ENCODE peak calls at places on chromosomes 2 and 18, in eight cellular contexts. B, I, J, T, C, Q, O and V are unnamed samples.

GRCh38 chr18:58615150-58616132 is 13.4 kb downstream of the ALPK2 start:
- DNase-seq in T (no peak), J (no peak), Q (no peak), C (no peak), B (no peak), I (no peak), O (peak; percentile 39), V (no peak)

GRCh38 chr2:161422812-161423211 is 6.7 kb downstream of the TBR1 start:
- DNase-seq in I (no peak), O (no peak), C (no peak), B (no peak), J (no peak), T (no peak), Q (no peak), V (no peak)

GRCh38 chr2:202750778-202751427 is 116.1 kb downstream of the FAM117B start:
- DNase-seq in Q (no peak), O (no peak), B (no peak), T (no peak), I (no peak), C (no peak), J (no peak), V (no peak)

GRCh38 chr2:114762986-114763385 is 320.5 kb downstream of the DPP10 start:
- DNase-seq in B (peak; percentile 41), I (no peak), C (no peak), T (no peak), J (peak; percentile 64), Q (no peak), O (no peak), V (no peak)

GRCh38 chr2:8489221-8489620 is 192.6 kb upstream of the ID2 start:
- DNase-seq in J (no peak), Q (no peak), O (no peak), T (no peak), C (no peak), I (no peak), B (no peak), V (no peak)

GRCh38 chr18:24611075-24611474 is 150.6 kb downstream of the HRH4 start:
- DNase-seq in I (no peak), C (no peak), J (no peak), T (no peak), B (no peak), O (no peak), Q (no peak), V (peak; percentile 2)

GRCh38 chr18:48859311-48860275 is 91.2 kb downstream of the SMAD7 start:
- DNase-seq in Q (no peak), J (no peak), O (no peak), C (no peak), B (no peak), T (peak; percentile 47), I (no peak), V (no peak)

GRCh38 chr2:42110974-42111322 is 58.2 kb upstream of the EML4 start:
- DNase-seq in J (no peak), C (no peak), B (no peak), O (no peak), T (no peak), I (no peak), Q (no peak), V (no peak)

GRCh38 chr2:43426305-43427031 is 169.4 kb downstream of the THADA start:
- DNase-seq in J (peak; percentile 52), O (peak; percentile 47), B (no peak), Q (no peak), C (peak; percentile 94), I (peak; percentile 25), T (peak; percentile 78), V (no peak)

GRCh38 chr2:12277305-12278034 is 439.3 kb upstream of the TRIB2 start:
- DNase-seq in J (no peak), C (no peak), Q (no peak), B (no peak), T (no peak), I (no peak), O (no peak), V (no peak)

GRCh38 chr2:201257381-201257940 is 2.9 kb upstream of the CASP8 start:
- DNase-seq in T (no peak), J (peak; percentile 56), I (no peak), C (no peak), B (peak; percentile 27), Q (no peak), O (no peak), V (no peak)

GRCh38 chr2:29260151-29260772 is 145.0 kb downstream of the CLIP4 start:
- DNase-seq in J (no peak), C (peak; percentile 13), Q (no peak), O (no peak), B (no peak), I (no peak), T (no peak), V (no peak)

GRCh38 chr2:25115902-25116301 is 52.5 kb downstream of the POMC start:
- DNase-seq in B (no peak), O (no peak), Q (no peak), J (no peak), T (no peak), I (no peak), C (peak; percentile 15), V (no peak)

GRCh38 chr2:8999047-8999446 is 4.4 kb downstream of the MBOAT2 start:
- DNase-seq in O (no peak), J (no peak), I (no peak), T (no peak), Q (no peak), C (no peak), B (no peak), V (no peak)

GRCh38 chr18:2395427-2396161 is 175.7 kb downstream of the METTL4 start:
- DNase-seq in C (no peak), J (no peak), T (no peak), O (no peak), I (no peak), Q (no peak), B (no peak), V (no peak)

GRCh38 chr2:54176577-54176976 is 61.2 kb downstream of the ACYP2 start:
- DNase-seq in T (no peak), J (peak; percentile 63), B (peak; percentile 50), C (peak; percentile 5), Q (peak; percentile 9), I (no peak), O (no peak), V (no peak)

GRCh38 chr2:241926541-241927311 is 57.2 kb downstream of the RTP5 start:
- DNase-seq in O (no peak), Q (no peak), J (no peak), I (no peak), C (no peak), B (no peak), T (peak; percentile 49), V (no peak)

GRCh38 chr2:104872866-104873688 is 19.2 kb downstream of the POU3F3 start:
- DNase-seq in B (peak; percentile 29), C (peak; percentile 22), J (peak; percentile 58), O (no peak), Q (peak; percentile 47), I (peak; percentile 64), T (no peak), V (peak; percentile 85)

GRCh38 chr2:64202206-64202864 is 58.1 kb upstream of the PELI1 start:
- DNase-seq in O (no peak), J (no peak), C (no peak), I (no peak), Q (no peak), B (no peak), T (no peak), V (no peak)

GRCh38 chr2:75292826-75293225 is 93.5 kb upstream of the TACR1 start:
- DNase-seq in C (peak; percentile 51), Q (no peak), I (no peak), T (no peak), O (no peak), B (no peak), J (no peak), V (no peak)

GRCh38 chr18:4455113-4455811 is at the start of gene DLGAP1:
- DNase-seq in I (peak; percentile 70), O (no peak), T (peak; percentile 38), J (peak; percentile 37), Q (no peak), B (no peak), C (no peak), V (peak; percentile 40)

GRCh38 chr2:134549104-134549503 is 169.7 kb downstream of the TMEM163 start:
- DNase-seq in T (no peak), Q (no peak), B (no peak), I (no peak), J (no peak), C (peak; percentile 20), O (no peak), V (no peak)

GRCh38 chr2:111202266-111203040 is 81.7 kb downstream of the BCL2L11 start:
- DNase-seq in I (no peak), B (no peak), C (no peak), J (no peak), O (no peak), T (no peak), Q (no peak), V (no peak)

GRCh38 chr2:20823917-20824316 is 1.0 kb upstream of the LDAH start:
- DNase-seq in C (no peak), T (no peak), Q (no peak), I (no peak), O (no peak), J (no peak), B (no peak), V (no peak)

GRCh38 chr2:237171396-237171795 is 85.7 kb downstream of the COPS8 start:
- DNase-seq in O (no peak), Q (no peak), B (no peak), C (peak; percentile 88), I (peak; percentile 30), T (no peak), J (no peak), V (no peak)

GRCh38 chr2:187054501-187055319 is 205.7 kb upstream of the ZSWIM2 start:
- DNase-seq in O (no peak), I (no peak), Q (no peak), T (no peak), C (no peak), J (no peak), B (no peak), V (no peak)

GRCh38 chr2:97739020-97739892 is 25.9 kb downstream of the ZAP70 start:
- DNase-seq in Q (no peak), B (peak; percentile 14), C (no peak), J (no peak), O (no peak), T (peak; percentile 50), I (no peak), V (no peak)

GRCh38 chr18:24878289-24878688 is 417.9 kb downstream of the HRH4 start:
- DNase-seq in T (no peak), B (no peak), Q (peak; percentile 1), J (no peak), O (no peak), C (no peak), I (no peak), V (no peak)

GRCh38 chr18:50393802-50394201 is 19.0 kb downstream of the SKA1 start:
- DNase-seq in Q (no peak), J (no peak), O (no peak), I (no peak), T (no peak), C (no peak), B (no peak), V (no peak)

GRCh38 chr2:88590998-88591613 is 36.2 kb downstream of the EIF2AK3 start:
- DNase-seq in I (peak; percentile 3), J (no peak), B (no peak), T (no peak), Q (peak; percentile 0), O (no peak), C (peak; percentile 25), V (peak; percentile 49)

GRCh38 chr2:24238158-24238557 is 63.3 kb downstream of the FAM228A start:
- DNase-seq in B (no peak), C (no peak), T (no peak), J (no peak), O (no peak), Q (peak; percentile 65), I (no peak), V (peak; percentile 91)